ENCODE peak calls at places on chromosome 15, in four cellular contexts. G, T, L and V are unnamed samples.
A peak's percentile ranks its signal among the peaks of the same experiment; 100 is the strongest.

GRCh38 chr15:70166506-70167087 is 68.9 kb upstream of the TLE3 start:
- DNase-seq in G (peak; percentile 82), T (no peak), L (no peak), V (no peak)

GRCh38 chr15:83837946-83838571 is 184.1 kb downstream of the ADAMTSL3 start:
- DNase-seq in G (no peak), T (no peak), L (no peak), V (no peak)

GRCh38 chr15:60351066-60351465 is 46.7 kb downstream of the ANXA2 start:
- DNase-seq in G (no peak), T (peak; percentile 18), L (peak; percentile 77), V (no peak)

GRCh38 chr15:69390575-69390974 is 23.6 kb upstream of the KIF23 start:
- DNase-seq in G (no peak), T (no peak), L (no peak), V (no peak)

GRCh38 chr15:67680645-67681044 is 138.1 kb downstream of the MAP2K5 start:
- DNase-seq in G (no peak), T (no peak), L (no peak), V (no peak)

GRCh38 chr15:80891006-80891405 is 98.6 kb downstream of the MESD start:
- DNase-seq in G (no peak), T (no peak), L (no peak), V (no peak)

GRCh38 chr15:99267957-99268356 is 16.7 kb downstream of the LRRC28 start:
- DNase-seq in G (no peak), T (no peak), L (no peak), V (no peak)

GRCh38 chr15:22873204-22873701 is 34.8 kb downstream of the NIPA2 start:
- DNase-seq in G (peak; percentile 52), T (no peak), L (no peak), V (no peak)

GRCh38 chr15:51403072-51403878 is 61.8 kb downstream of the GLDN start:
- DNase-seq in G (no peak), T (no peak), L (peak; percentile 28), V (no peak)